ENCODE peak calls at places on chromosome 11, in four cellular contexts. R is PC-3, O is astrocyte of the cerebellum, C is omental fat pad. E is an unnamed sample.
A peak's percentile ranks its signal among the peaks of the same experiment; 100 is the strongest.

GRCh38 chr11:70021586-70021985 is 56.5 kb upstream of the ANO1 start:
- DNase-seq in O (no peak), C (no peak), R (no peak), E (no peak)

GRCh38 chr11:76626921-76627391 is 43.6 kb downstream of the LRRC32 start:
- DNase-seq in C (no peak), R (peak; percentile 16), O (peak; percentile 78), E (peak; percentile 67)

GRCh38 chr11:68714047-68714856 is 29.9 kb downstream of the GAL start:
- DNase-seq in C (no peak), R (no peak), O (no peak), E (no peak)

GRCh38 chr11:62487698-62488551 is 58.7 kb downstream of the AHNAK start:
- DNase-seq in R (no peak), O (no peak), C (no peak), E (no peak)

GRCh38 chr11:45457649-45458048 is 171.5 kb upstream of the SYT13 start:
- DNase-seq in O (peak; percentile 40), R (no peak), C (peak; percentile 38), E (no peak)

GRCh38 chr11:17803751-17804334 is 69.3 kb downstream of the KCNC1 start:
- DNase-seq in R (no peak), C (no peak), O (no peak), E (no peak)

GRCh38 chr11:72788250-72788649 is 5.6 kb downstream of the STARD10 start:
- DNase-seq in C (no peak), O (no peak), R (no peak), E (no peak)

GRCh38 chr11:14789879-14790484 is 102.0 kb downstream of the CYP2R1 start:
- DNase-seq in C (no peak), O (peak; percentile 2), R (peak; percentile 36), E (no peak)

GRCh38 chr11:19951558-19952083 is 208.7 kb downstream of the DBX1 start:
- DNase-seq in R (peak; percentile 87), O (no peak), C (no peak), E (peak; percentile 39)

GRCh38 chr11:114060402-114061052 is 1.0 kb downstream of the ZBTB16 start:
- DNase-seq in R (no peak), O (no peak), C (no peak), E (no peak)

GRCh38 chr11:10026514-10026913 is 267.5 kb downstream of the SBF2 start:
- DNase-seq in O (no peak), C (no peak), R (peak; percentile 20), E (no peak)

GRCh38 chr11:80898910-80899309 is 1458.1 kb upstream of the TENM4 start:
- DNase-seq in R (no peak), C (no peak), O (no peak), E (no peak)

GRCh38 chr11:4684631-4685285 is 12.9 kb downstream of the OR51E2 start:
- DNase-seq in C (no peak), R (no peak), O (no peak), E (no peak)

GRCh38 chr11:23217072-23217471 is 356.8 kb upstream of the CCDC179 start:
- DNase-seq in R (no peak), C (no peak), O (no peak), E (no peak)

GRCh38 chr11:24965780-24966179 is 468.9 kb downstream of the LUZP2 start:
- DNase-seq in R (peak; percentile 8), C (no peak), O (no peak), E (no peak)

GRCh38 chr11:17743808-17744119 is 9.2 kb downstream of the KCNC1 start:
- DNase-seq in C (no peak), R (peak; percentile 66), O (no peak), E (no peak)

GRCh38 chr11:112631333-112631732 is 329.9 kb upstream of the NCAM1 start:
- DNase-seq in C (no peak), O (no peak), R (no peak), E (no peak)

GRCh38 chr11:61254403-61255025 is 13.5 kb downstream of the PGA5 start:
- DNase-seq in R (peak; percentile 79), O (peak; percentile 26), C (no peak), E (peak; percentile 91)

GRCh38 chr11:128247235-128247594 is 340.1 kb downstream of the ETS1 start:
- DNase-seq in R (no peak), O (no peak), C (no peak), E (no peak)

GRCh38 chr11:43812471-43812870 is 68.2 kb upstream of the ALKBH3 start:
- DNase-seq in R (no peak), O (no peak), C (no peak), E (no peak)

GRCh38 chr11:26992031-26992541 is 1.8 kb upstream of the FIBIN start:
- DNase-seq in C (no peak), R (no peak), O (peak; percentile 59), E (no peak)

GRCh38 chr11:11039249-11039965 is 181.6 kb upstream of the ZBED5 start:
- DNase-seq in R (no peak), O (no peak), C (no peak), E (no peak)

GRCh38 chr11:34960277-34960676 is 43.9 kb downstream of the PDHX start:
- DNase-seq in C (no peak), R (no peak), O (no peak), E (no peak)

GRCh38 chr11:15821471-15821870 is 534.9 kb downstream of the SOX6 start:
- DNase-seq in R (no peak), C (no peak), O (no peak), E (no peak)

GRCh38 chr11:103491777-103492176 is 382.6 kb downstream of the DYNC2H1 start:
- DNase-seq in C (no peak), O (no peak), R (peak; percentile 17), E (no peak)

GRCh38 chr11:93541884-93542752 is 1.1 kb downstream of the SMCO4 start:
- DNase-seq in R (peak; percentile 77), C (no peak), O (peak; percentile 43), E (peak; percentile 73)

GRCh38 chr11:83285131-83285770 is 916 bp downstream of the CCDC90B start:
- DNase-seq in R (no peak), O (no peak), C (no peak), E (no peak)

GRCh38 chr11:77560605-77561004 is 29.1 kb upstream of the AQP11 start:
- DNase-seq in C (no peak), R (peak; percentile 65), O (no peak), E (no peak)

GRCh38 chr11:36317992-36318391 is 21.9 kb downstream of the PRR5L start:
- DNase-seq in R (peak; percentile 36), C (no peak), O (no peak), E (no peak)

GRCh38 chr11:74288161-74288560 is 23.3 kb downstream of the P4HA3 start:
- DNase-seq in R (peak; percentile 97), O (peak; percentile 76), C (no peak), E (no peak)

GRCh38 chr11:34354782-34355181 is 3.0 kb downstream of the ABTB2 start:
- DNase-seq in C (no peak), R (peak; percentile 27), O (no peak), E (no peak)

GRCh38 chr11:134332189-134332631 is 422 bp downstream of the GLB1L2 start:
- DNase-seq in R (no peak), O (no peak), C (no peak), E (no peak)

GRCh38 chr11:97158256-97158655 is 768.4 kb downstream of the JRKL start:
- DNase-seq in R (no peak), O (no peak), C (no peak), E (no peak)

GRCh38 chr11:33775832-33776231 is 1.5 kb upstream of the FBXO3 start:
- DNase-seq in C (no peak), O (no peak), R (no peak), E (peak; percentile 26)

GRCh38 chr11:8717876-8718753 is 35.5 kb downstream of the RPL27A start:
- DNase-seq in O (peak; percentile 71), C (no peak), R (peak; percentile 73), E (peak; percentile 62)

GRCh38 chr11:1276061-1276790 is 33.2 kb downstream of the TOLLIP start:
- DNase-seq in O (no peak), C (no peak), R (no peak), E (no peak)

GRCh38 chr11:17839973-17840611 is 105.5 kb downstream of the KCNC1 start:
- DNase-seq in R (peak; percentile 18), C (no peak), O (no peak), E (no peak)

GRCh38 chr11:92383430-92383829 is 158.8 kb downstream of the FAT3 start:
- DNase-seq in C (no peak), O (peak; percentile 31), R (peak; percentile 82), E (no peak)

DNA sequence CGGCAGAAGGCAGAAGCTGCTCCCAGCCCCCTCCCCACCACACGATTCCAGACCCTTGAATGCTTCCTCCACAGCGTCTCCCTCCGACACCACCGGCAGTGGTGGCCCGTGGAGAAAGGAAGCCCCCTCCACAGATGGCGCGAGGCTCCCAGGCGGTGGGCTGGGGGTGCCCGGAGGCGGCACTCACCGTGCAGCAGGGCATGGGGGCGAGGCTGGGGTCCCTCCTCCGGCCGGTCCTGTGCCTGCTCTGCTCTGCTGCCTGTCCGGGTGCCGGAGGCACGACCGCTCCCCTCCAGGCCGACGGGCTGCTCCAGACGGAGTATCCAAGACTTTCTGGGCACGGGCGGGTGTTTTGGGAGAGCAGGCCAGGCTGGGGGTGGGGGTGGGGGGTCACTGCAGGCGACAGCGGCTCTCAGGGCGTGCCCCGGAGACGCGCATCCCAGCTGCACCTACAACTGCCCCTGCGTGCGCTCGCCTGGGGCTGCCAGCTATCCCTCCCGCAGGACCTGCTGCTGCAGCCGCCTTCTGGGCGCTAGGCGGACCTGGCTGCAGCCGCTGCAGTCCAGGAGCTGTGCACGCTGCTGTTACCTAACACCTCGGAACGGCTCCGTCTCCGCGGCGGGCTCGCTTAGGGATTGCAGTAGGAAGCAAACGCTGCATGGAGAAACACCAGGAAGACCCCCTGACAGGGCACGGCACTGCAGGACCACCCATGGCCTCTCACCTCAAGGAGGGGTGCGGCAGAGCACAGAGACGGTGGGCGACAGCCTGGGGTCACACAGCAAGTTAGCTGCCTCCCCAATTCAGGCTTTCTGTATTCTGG is 15.2 kb downstream of the MRGPRG start:
- DNase-seq in C (no peak), R (peak; percentile 45), O (no peak), E (no peak)
- TF ChIP-seq CTCF in C (no peak), R (peak; percentile 16), O (no peak), E (no peak)

GRCh38 chr11:115334932-115335788 is 169.1 kb downstream of the CADM1 start:
- DNase-seq in O (peak; percentile 34), C (no peak), R (peak; percentile 63), E (peak; percentile 9)
- TF ChIP-seq CTCF in O (peak; percentile 21), C (no peak), R (peak; percentile 75), E (peak; percentile 61)

GRCh38 chr11:46916669-46917108 is 1.7 kb downstream of the LRP4 start:
- DNase-seq in O (peak; percentile 49), R (no peak), C (no peak), E (peak; percentile 60)
- TF ChIP-seq CTCF in O (peak; percentile 52), R (no peak), C (no peak), E (no peak)

DNA sequence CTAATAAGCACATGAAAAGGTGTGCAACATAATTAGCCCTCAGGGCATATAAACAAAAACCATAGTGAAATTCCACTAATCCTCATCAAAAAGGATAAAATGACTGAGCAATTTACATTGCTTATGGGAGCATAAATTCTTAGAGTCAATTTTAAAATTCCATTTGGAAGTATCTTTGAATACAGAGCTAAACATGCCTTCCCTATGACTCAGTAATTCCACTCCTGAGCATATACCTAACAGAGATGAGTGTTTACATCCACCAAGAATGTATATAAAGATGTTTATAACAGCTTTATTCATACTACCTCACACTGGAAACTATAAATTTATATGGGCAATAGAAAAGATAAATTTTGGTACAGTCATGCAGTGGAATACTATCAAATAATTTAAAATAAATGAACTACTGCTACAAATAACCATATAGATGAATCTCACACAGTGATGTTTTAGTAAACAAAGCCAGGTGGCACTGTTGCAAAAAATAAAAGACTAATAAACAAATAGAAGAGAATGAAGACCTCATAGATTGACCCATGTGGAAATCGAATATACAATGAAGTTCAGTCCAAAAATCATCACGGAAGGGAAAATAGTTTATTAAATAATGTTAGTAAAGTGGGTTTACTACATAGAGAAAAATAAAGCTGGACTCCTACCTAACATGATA is 8.2 kb upstream of the OR2D2 start:
- DNase-seq in R (peak; percentile 30), O (no peak), C (no peak), E (no peak)
- TF ChIP-seq CTCF in R (peak; percentile 43), O (no peak), C (no peak), E (no peak)

E was measured in GM10248.